ENCODE peak calls at places on chromosomes 16 and 17, in four cellular contexts. Y is colonic mucosa, A is IMR-90, R is ascending aorta. J is an unnamed sample.

GRCh38 chr16:81266680-81267095 is 28.2 kb downstream of the BCO1 start:
- DNase-seq in A (no peak), R (no peak), Y (peak), J (no peak)

GRCh38 chr16:17403156-17403809 is 67.5 kb downstream of the XYLT1 start:
- DNase-seq in Y (no peak), R (no peak), A (no peak), J (no peak)

GRCh38 chr17:16428098-16428882 is 12.9 kb downstream of the TRPV2 start:
- DNase-seq in Y (peak), A (peak), R (no peak), J (no peak)

GRCh38 chr17:42387663-42388380 is 420 bp downstream of the STAT3 start:
- DNase-seq in A (no peak), Y (peak), R (peak), J (no peak)

GRCh38 chr17:27049104-27049784 is 244.7 kb upstream of the WSB1 start:
- DNase-seq in Y (no peak), A (no peak), R (no peak), J (no peak)

GRCh38 chr17:65548570-65548969 is 12.9 kb downstream of the AXIN2 start:
- DNase-seq in Y (no peak), A (no peak), R (no peak), J (no peak)

GRCh38 chr16:89476379-89476778 is 14.0 kb downstream of the ANKRD11 start:
- DNase-seq in A (no peak), Y (no peak), R (no peak), J (no peak)

GRCh38 chr16:69428652-69429051 is 4.2 kb downstream of the CYB5B start:
- DNase-seq in R (no peak), Y (no peak), A (no peak), J (no peak)

GRCh38 chr16:66166451-66166850 is 200.0 kb upstream of the CDH5 start:
- DNase-seq in A (peak), Y (no peak), R (no peak), J (no peak)

GRCh38 chr16:12024429-12024828 is 47.9 kb downstream of the SNX29 start:
- DNase-seq in A (no peak), R (no peak), Y (no peak), J (no peak)

GRCh38 chr16:15777533-15778203 is 79.2 kb downstream of the MYH11 start:
- DNase-seq in R (no peak), Y (no peak), A (peak), J (no peak)

GRCh38 chr17:73652886-73653480 is 8.7 kb upstream of the SDK2 start:
- DNase-seq in A (no peak), R (no peak), Y (no peak), J (peak)

GRCh38 chr17:44792276-44792675 is 33.5 kb downstream of the ADAM11 start:
- DNase-seq in Y (no peak), R (no peak), A (peak), J (no peak)

GRCh38 chr16:21100447-21100846 is 50.2 kb downstream of the DNAH3 start:
- DNase-seq in Y (no peak), A (peak), R (no peak), J (peak)

GRCh38 chr17:81223758-81224122 is 975 bp upstream of the CEP131 start:
- DNase-seq in Y (peak), R (no peak), A (no peak), J (no peak)

GRCh38 chr17:40602445-40603443 is 37.5 kb upstream of the CCR7 start:
- DNase-seq in R (no peak), Y (no peak), A (no peak), J (peak)

GRCh38 chr17:14730821-14731220 is 429.9 kb downstream of the HS3ST3B1 start:
- DNase-seq in Y (no peak), A (no peak), R (no peak), J (no peak)

GRCh38 chr16:57798953-57799618 is 3.2 kb downstream of the KIFC3 start:
- DNase-seq in A (no peak), R (no peak), Y (no peak), J (no peak)

GRCh38 chr16:19513377-19514053 is 8.4 kb downstream of the GDE1 start:
- DNase-seq in A (peak), R (no peak), Y (peak), J (peak)

DNA sequence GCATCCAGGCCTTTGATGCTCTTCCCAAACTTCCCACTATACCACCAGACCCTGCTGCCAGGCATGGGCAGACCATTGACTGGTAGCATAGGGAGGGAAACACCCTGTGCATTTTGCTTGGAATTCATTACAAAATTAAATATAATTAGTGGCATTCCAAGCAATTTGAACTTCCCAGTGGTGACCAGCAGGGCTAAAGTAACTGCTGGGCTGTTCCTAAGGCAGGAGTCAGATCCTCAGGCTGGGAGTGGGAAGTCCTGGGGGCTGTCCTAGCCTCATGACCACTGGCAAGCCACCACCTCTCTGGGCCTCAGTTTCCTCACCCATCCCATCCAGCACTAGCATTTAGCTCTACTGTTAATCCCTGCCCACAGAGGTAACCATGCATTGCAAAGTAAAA is 3.7 kb downstream of the PRR15L start:
- DNase-seq in Y (no peak), A (no peak), R (no peak), J (no peak)
- TF ChIP-seq CTCF in Y (no peak), A (peak), R (no peak), J (no peak)

DNA sequence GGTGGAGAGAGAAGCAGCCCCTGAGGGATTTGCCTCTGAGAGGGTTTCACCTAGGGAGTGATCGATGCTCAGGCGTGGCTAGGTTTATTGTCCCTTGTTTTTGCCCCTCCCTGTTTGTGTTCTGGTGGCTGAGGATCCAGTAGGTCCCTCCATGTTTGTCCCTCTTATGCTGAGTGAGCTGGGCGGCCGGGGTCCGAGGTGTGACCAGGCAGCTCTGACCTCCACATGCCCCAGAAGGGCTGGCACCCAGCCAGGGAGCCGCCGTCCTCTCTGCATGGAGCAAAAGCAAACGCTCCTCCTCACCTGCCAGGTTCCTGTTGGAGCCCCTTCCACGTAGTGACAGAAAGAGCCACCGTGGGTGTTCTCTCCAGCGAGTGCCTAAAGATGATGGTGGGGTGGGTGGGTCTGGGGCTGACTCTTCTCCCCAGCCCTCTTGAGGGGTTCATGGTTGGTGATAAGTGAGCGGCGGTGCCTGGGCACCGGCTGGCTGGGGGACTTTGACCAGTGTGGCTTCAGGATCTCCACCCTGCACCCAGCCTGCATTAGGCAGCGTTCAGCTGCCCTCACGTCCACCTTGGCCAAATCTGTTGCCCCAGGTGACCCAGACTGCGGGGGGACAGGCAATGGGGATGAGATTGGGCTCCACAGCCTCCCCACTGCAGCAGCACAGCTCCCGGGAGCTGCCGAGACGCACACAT is 14.1 kb upstream of the NUDT16L1 start:
- DNase-seq in R (no peak), Y (peak), A (no peak), J (no peak)
- H3K27ac ChIP-seq in R (peak), Y (peak), A (peak), J (peak)

GRCh38 chr16:72910875-72911274 is 137.1 kb downstream of the ZFHX3 start:
- DNase-seq in R (no peak), Y (no peak), A (no peak), J (no peak)
- TF ChIP-seq CTCF in R (no peak), Y (no peak), A (no peak), J (no peak)

DNA sequence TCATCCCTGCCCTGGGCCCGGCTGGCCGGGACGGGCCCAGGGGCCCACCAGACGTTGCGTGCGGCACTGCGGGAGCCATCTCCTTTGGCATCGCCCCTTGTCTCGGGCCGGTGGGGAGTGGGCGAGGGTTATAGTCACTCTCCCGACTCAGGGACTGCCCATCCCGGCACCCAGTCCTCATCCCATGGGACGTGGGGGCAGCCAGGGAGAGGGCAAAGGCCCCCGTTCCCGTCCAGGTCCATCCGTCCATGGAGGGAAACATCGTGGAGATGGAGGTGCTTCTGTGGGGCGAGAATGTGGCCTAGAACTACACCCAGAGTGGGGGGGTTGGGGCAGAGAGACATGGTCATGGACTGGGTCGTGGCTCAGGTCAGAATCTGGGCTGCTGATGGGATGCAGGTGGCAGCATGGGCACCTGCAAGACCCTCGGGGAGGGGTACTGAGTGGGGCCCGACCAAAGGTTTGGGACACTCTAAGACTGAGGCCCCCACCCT is 2.4 kb upstream of the WDR90 start:
- DNase-seq in A (no peak), Y (no peak), R (no peak), J (no peak)
- H3K27ac ChIP-seq in A (no peak), Y (peak), R (no peak), J (peak)

GRCh38 chr17:10285896-10286295 is 86.9 kb downstream of the MYH13 start:
- DNase-seq in R (no peak), Y (no peak), A (no peak), J (no peak)

GRCh38 chr17:10292057-10292931 is 80.5 kb downstream of the MYH13 start:
- DNase-seq in Y (no peak), R (no peak), A (peak), J (no peak)

GRCh38 chr17:10290046-10290445 is 82.8 kb downstream of the MYH13 start:
- DNase-seq in R (no peak), Y (no peak), A (no peak), J (no peak)

GRCh38 chr17:10286324-10286723 is 86.5 kb downstream of the MYH13 start:
- DNase-seq in A (no peak), R (no peak), Y (no peak), J (no peak)
- TF ChIP-seq CTCF in A (no peak), R (no peak), Y (no peak), J (no peak)

GRCh38 chr16:1072526-1073261 is at the start of gene SSTR5:
- DNase-seq in R (no peak), A (no peak), Y (no peak), J (no peak)
- H3K27ac ChIP-seq in R (no peak), A (no peak), Y (no peak), J (no peak)

GRCh38 chr16:71986131-71986530 is 14.1 kb downstream of the PKD1L3 start:
- DNase-seq in R (no peak), Y (no peak), A (no peak), J (no peak)
- TF ChIP-seq CTCF in R (no peak), Y (no peak), A (no peak), J (no peak)

GRCh38 chr17:2068589-2069051 is 13.7 kb downstream of the HIC1 start:
- DNase-seq in R (no peak), Y (no peak), A (peak), J (no peak)
- H3K27ac ChIP-seq in R (peak), Y (peak), A (peak), J (peak)

J was measured in esophagus muscularis mucosa.